ENCODE peak calls at places on chromosomes 16 and 17, in nine cellular contexts. M is heart left ventricle, F is AG04450, A is tibial nerve, S is ascending aorta, Q is AG09309, T is endodermal cell, Z is brain microvascular endothelial cell, K is aorta. N is an unnamed sample.

GRCh38 chr17:28372203-28372944 is 880 bp downstream of the SARM1 start:
- DNase-seq in M (no peak), F (no peak), A (no peak), S (no peak), Q (no peak), T (no peak), Z (no peak), K (no peak), N (peak; percentile 48)

GRCh38 chr17:70702683-70703255 is 533.4 kb downstream of the KCNJ2 start:
- DNase-seq in M (no peak), F (no peak), A (no peak), S (no peak), Q (no peak), T (no peak), Z (no peak), K (no peak), N (no peak)

GRCh38 chr16:85330694-85331188 is 218.5 kb upstream of the CIBAR2 start:
- DNase-seq in M (no peak), F (peak; percentile 62), A (no peak), S (no peak), Q (peak; percentile 81), T (peak; percentile 92), Z (peak; percentile 72), K (no peak), N (peak; percentile 85)

GRCh38 chr16:11354733-11355574 is 9.7 kb downstream of the RMI2 start:
- DNase-seq in M (no peak), F (peak; percentile 69), A (no peak), S (no peak), Q (no peak), T (no peak), Z (no peak), K (no peak), N (peak; percentile 67)

GRCh38 chr17:59757881-59758385 is 50.5 kb downstream of the VMP1 start:
- DNase-seq in M (no peak), F (no peak), A (no peak), S (no peak), Q (no peak), T (no peak), Z (no peak), K (no peak), N (no peak)

GRCh38 chr16:9039208-9039607 is 52.2 kb upstream of the HAPSTR1 start:
- DNase-seq in M (no peak), F (no peak), A (no peak), S (no peak), Q (no peak), T (no peak), Z (peak; percentile 21), K (no peak), N (peak; percentile 45)

GRCh38 chr16:27639588-27640276 is 89.8 kb downstream of the KATNIP start:
- DNase-seq in M (no peak), F (peak; percentile 18), A (no peak), S (no peak), Q (peak; percentile 5), T (peak; percentile 78), Z (peak; percentile 41), K (no peak), N (peak; percentile 67)

GRCh38 chr16:21638573-21638975 is 13.8 kb downstream of the IGSF6 start:
- DNase-seq in M (no peak), F (no peak), A (no peak), S (no peak), Q (no peak), T (no peak), Z (peak; percentile 40), K (no peak), N (no peak)

GRCh38 chr17:81011951-81012350 is 20.3 kb downstream of the CHMP6 start:
- DNase-seq in M (no peak), F (no peak), A (no peak), S (no peak), Q (no peak), T (no peak), Z (peak; percentile 21), K (no peak), N (peak; percentile 54)

GRCh38 chr17:182164-182751 is 808 bp upstream of the DOC2B start:
- DNase-seq in M (no peak), F (no peak), A (no peak), S (no peak), Q (no peak), T (no peak), Z (no peak), K (no peak), N (no peak)

GRCh38 chr16:64215730-64216129 is 906.1 kb downstream of the CDH11 start:
- DNase-seq in M (no peak), F (no peak), A (no peak), S (no peak), Q (no peak), T (no peak), Z (no peak), K (no peak), N (no peak)

GRCh38 chr17:62187681-62188080 is 122.6 kb upstream of the MED13 start:
- DNase-seq in M (no peak), F (peak; percentile 20), A (no peak), S (no peak), Q (peak; percentile 18), T (no peak), Z (no peak), K (no peak), N (peak; percentile 25)

GRCh38 chr16:984736-985135 is 3.2 kb downstream of the SOX8 start:
- DNase-seq in M (no peak), F (no peak), A (no peak), S (no peak), Q (no peak), T (no peak), Z (no peak), K (no peak), N (no peak)

GRCh38 chr16:983044-984030 is 1.8 kb downstream of the SOX8 start:
- DNase-seq in M (no peak), F (no peak), A (no peak), S (no peak), Q (no peak), T (no peak), Z (no peak), K (no peak), N (no peak)

GRCh38 chr16:982152-983043 is 828 bp downstream of the SOX8 start:
- DNase-seq in M (no peak), F (no peak), A (no peak), S (no peak), Q (no peak), T (peak; percentile 75), Z (no peak), K (no peak), N (no peak)

GRCh38 chr16:985237-985636 is 3.7 kb downstream of the SOX8 start:
- DNase-seq in M (no peak), F (no peak), A (no peak), S (no peak), Q (no peak), T (no peak), Z (no peak), K (no peak), N (no peak)

GRCh38 chr16:984106-984505 is 2.5 kb downstream of the SOX8 start:
- DNase-seq in M (no peak), F (no peak), A (no peak), S (no peak), Q (no peak), T (no peak), Z (no peak), K (no peak), N (no peak)
- H3K4me3 ChIP-seq in M (no peak overlapping the region), F (no peak overlapping the region), A (peak overlapping the region; percentile 65), S (no peak overlapping the region), Q (no peak overlapping the region), T (no peak overlapping the region), Z (no peak overlapping the region), K (no peak overlapping the region), N (no peak overlapping the region)

GRCh38 chr17:79781012-79781665 is 3.2 kb downstream of the CBX2 start:
- DNase-seq in M (no peak), F (no peak), A (no peak), S (no peak), Q (no peak), T (no peak), Z (no peak), K (peak; percentile 29), N (no peak)
- H3K4me3 ChIP-seq in M (no peak overlapping the region), F (no peak overlapping the region), A (no peak overlapping the region), S (no peak overlapping the region), Q (no peak overlapping the region), T (no peak overlapping the region), Z (no peak overlapping the region), K (no peak overlapping the region), N (no peak overlapping the region)

GRCh38 chr16:31329671-31330552 is 25.1 kb upstream of the ITGAX start:
- DNase-seq in M (no peak), F (no peak), A (no peak), S (no peak), Q (no peak), T (peak; percentile 63), Z (no peak), K (no peak), N (no peak)

GRCh38 chr16:31328322-31329052 is 26.5 kb upstream of the ITGAX start:
- DNase-seq in M (no peak), F (no peak), A (no peak), S (no peak), Q (no peak), T (no peak), Z (no peak), K (no peak), N (no peak)

GRCh38 chr16:31325171-31325570 is 29.8 kb upstream of the ITGAX start:
- DNase-seq in M (no peak), F (no peak), A (no peak), S (no peak), Q (no peak), T (no peak), Z (no peak), K (no peak), N (no peak)

GRCh38 chr16:31330553-31330890 is 24.5 kb upstream of the ITGAX start:
- DNase-seq in M (no peak), F (no peak), A (no peak), S (no peak), Q (no peak), T (no peak), Z (no peak), K (no peak), N (no peak)

GRCh38 chr16:31327675-31328225 is 27.2 kb upstream of the ITGAX start:
- DNase-seq in M (no peak), F (no peak), A (no peak), S (no peak), Q (no peak), T (peak; percentile 76), Z (no peak), K (no peak), N (no peak)
- H3K4me3 ChIP-seq in M (no peak overlapping the region), F (no peak overlapping the region), A (no peak overlapping the region), S (no peak overlapping the region), Q (no peak overlapping the region), T (no peak overlapping the region), Z (no peak overlapping the region), K (no peak overlapping the region), N (no peak overlapping the region)

DNA sequence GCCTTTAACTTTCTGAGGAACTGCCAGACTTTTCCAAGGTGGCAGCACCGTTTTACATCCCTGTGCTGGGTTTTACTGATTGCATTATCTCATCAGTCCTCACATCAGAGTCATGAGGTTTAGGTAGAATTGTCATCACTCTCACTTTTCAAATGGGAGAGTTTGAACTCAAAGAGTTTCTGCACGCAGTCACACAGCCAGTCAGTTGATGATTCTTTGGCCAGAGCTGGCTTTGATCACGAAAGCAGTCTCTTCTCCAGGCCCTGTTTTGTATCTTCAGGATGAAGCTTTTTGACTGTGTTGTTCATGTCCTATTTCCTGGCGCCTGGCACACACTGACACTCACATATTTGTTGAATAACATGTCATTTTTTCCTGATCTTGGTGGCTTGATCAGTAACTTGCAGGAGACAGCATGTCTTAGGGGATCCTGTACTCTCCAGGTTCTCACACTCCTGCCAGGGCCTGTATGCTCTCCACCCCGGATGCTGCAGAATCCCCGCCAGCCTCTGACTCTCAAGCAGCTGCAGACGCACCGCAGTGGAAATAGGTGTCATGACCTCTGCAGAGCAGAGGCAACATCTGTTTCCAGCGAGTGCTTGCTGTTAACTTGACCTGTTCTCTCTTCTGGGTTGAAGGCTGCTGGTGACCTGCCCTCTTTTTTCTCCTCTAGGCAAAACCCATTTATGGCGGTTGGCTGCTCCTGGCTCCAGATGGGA is 32.9 kb downstream of the MPRIP start:
- DNase-seq in M (peak; percentile 69), F (peak; percentile 65), A (peak; percentile 64), S (no peak), Q (peak; percentile 18), T (no peak), Z (peak; percentile 76), K (peak; percentile 45), N (peak; percentile 86)
- H3K4me3 ChIP-seq in M (no peak overlapping the region), F (no peak overlapping the region), A (no peak overlapping the region), S (no peak overlapping the region), Q (no peak overlapping the region), T (no peak overlapping the region), Z (no peak overlapping the region), K (no peak overlapping the region), N (no peak overlapping the region)